ENCODE peak calls at places on chromosomes 11 and 22, in four cellular contexts. A is CD14-positive monocyte; T is nephron progenitor cell; Q is stimulated activated CD4-positive, alpha-beta T cell treated with anti-CD3 and anti-CD28 coated beads, Interleukin-1b, Interleukin-23, amount 100 ng/mL, for 24 hours. W is an unnamed sample.

GRCh38 chr22:30246962-30247376 is 410 bp upstream of the LIF start:
- DNase-seq in A (no peak), T (no peak), Q (no peak), W (no peak)

GRCh38 chr11:17719028-17719939 is at the start of gene MYOD1:
- DNase-seq in A (no peak), T (peak; percentile 65), Q (no peak), W (no peak)

GRCh38 chr22:37203354-37204044 is 8.8 kb downstream of the SSTR3 start:
- DNase-seq in A (peak; percentile 32), T (no peak), Q (no peak), W (no peak)

GRCh38 chr11:96001037-96001436 is 77.1 kb upstream of the MTMR2 start:
- DNase-seq in A (no peak), T (no peak), Q (no peak), W (no peak)

GRCh38 chr11:34564807-34565241 is 51.2 kb upstream of the ELF5 start:
- DNase-seq in A (no peak), T (no peak), Q (no peak), W (no peak)

GRCh38 chr11:416757-417621 is 2.2 kb upstream of the SIGIRR start:
- DNase-seq in A (no peak), T (peak; percentile 53), Q (no peak), W (no peak)

GRCh38 chr11:5691963-5692358 is 2.4 kb downstream of the TRIM22 start:
- DNase-seq in A (no peak), T (no peak), Q (no peak), W (no peak)

GRCh38 chr11:21909145-21909544 is 283.7 kb upstream of the ANO5 start:
- DNase-seq in A (no peak), T (no peak), Q (no peak), W (no peak)

GRCh38 chr11:126628790-126629621 is 273.5 kb downstream of the ST3GAL4 start:
- DNase-seq in A (no peak), T (no peak), Q (no peak), W (no peak)

GRCh38 chr22:35231585-35232084 is 25.7 kb upstream of the HMGXB4 start:
- DNase-seq in A (no peak), T (peak; percentile 80), Q (peak; percentile 56), W (peak; percentile 64)

GRCh38 chr11:117946196-117946841 is 17.1 kb upstream of the TMPRSS13 start:
- DNase-seq in A (no peak), T (no peak), Q (no peak), W (no peak)

GRCh38 chr11:46597609-46598219 is 3.9 kb upstream of the AMBRA1 start:
- DNase-seq in A (no peak), T (no peak), Q (no peak), W (no peak)

GRCh38 chr22:37515902-37516301 is 3.3 kb downstream of the CARD10 start:
- DNase-seq in A (no peak), T (no peak), Q (no peak), W (no peak)

GRCh38 chr11:118641463-118642019 is 34.1 kb downstream of the PHLDB1 start:
- DNase-seq in A (no peak), T (no peak), Q (no peak), W (no peak)

GRCh38 chr11:115199501-115199900 is 304.7 kb downstream of the CADM1 start:
- DNase-seq in A (no peak), T (no peak), Q (no peak), W (no peak)

GRCh38 chr22:17606472-17606871 is 22.1 kb downstream of the ATP6V1E1 start:
- DNase-seq in A (no peak), T (no peak), Q (no peak), W (no peak)

GRCh38 chr11:97761175-97761574 is 1259.6 kb upstream of the CNTN5 start:
- DNase-seq in A (no peak), T (no peak), Q (no peak), W (no peak)

GRCh38 chr11:134482128-134482527 is 70.1 kb upstream of the B3GAT1 start:
- DNase-seq in A (no peak), T (no peak), Q (no peak), W (no peak)

GRCh38 chr11:77172666-77172982 is 44.6 kb downstream of the MYO7A start:
- DNase-seq in A (no peak), T (peak; percentile 32), Q (no peak), W (no peak)

GRCh38 chr11:107457205-107457557 is 444 bp downstream of the CWF19L2 start:
- DNase-seq in A (no peak), T (peak; percentile 9), Q (no peak), W (no peak)

GRCh38 chr22:42792909-42793847 is 63.9 kb downstream of the ARFGAP3 start:
- DNase-seq in A (no peak), T (no peak), Q (no peak), W (no peak)

GRCh38 chr22:32473388-32473952 is 1.1 kb upstream of the FBXO7 start:
- DNase-seq in A (no peak), T (peak; percentile 14), Q (no peak), W (peak; percentile 66)

GRCh38 chr11:46447544-46447943 is 56.0 kb upstream of the CHRM4 start:
- DNase-seq in A (no peak), T (no peak), Q (no peak), W (no peak)

GRCh38 chr22:36104988-36105387 is 55.6 kb downstream of the APOL3 start:
- DNase-seq in A (no peak), T (no peak), Q (no peak), W (no peak)

GRCh38 chr11:100383357-100383865 is 303.7 kb upstream of the ARHGAP42 start:
- DNase-seq in A (no peak), T (no peak), Q (no peak), W (no peak)

GRCh38 chr22:32764330-32765116 is 37.0 kb upstream of the TIMP3 start:
- DNase-seq in A (no peak), T (no peak), Q (no peak), W (no peak)

GRCh38 chr11:66280428-66280827 is 2.5 kb downstream of the CNIH2 start:
- DNase-seq in A (no peak), T (no peak), Q (no peak), W (no peak)

GRCh38 chr11:64787526-64788320 is 9.4 kb upstream of the SF1 start:
- DNase-seq in A (no peak), T (peak; percentile 76), Q (no peak), W (peak; percentile 62)